ENCODE peak calls at places on chromosome 18, in seven cellular contexts. Z is PC-3, Q is upper lobe of right lung, J is BE2C, G is IMR-90, A is neural progenitor cell, C is SK-N-SH. O is an unnamed sample.
A peak's percentile ranks its signal among the peaks of the same experiment; 100 is the strongest.

GRCh38 chr18:80158365-80158764 is 49.3 kb downstream of the ADNP2 start:
- DNase-seq in A (no peak), C (no peak), J (no peak), Z (no peak), Q (no peak), G (no peak), O (no peak)

GRCh38 chr18:34909637-34910364 is 131.4 kb upstream of the MAPRE2 start:
- DNase-seq in G (peak; percentile 69), Z (no peak), A (no peak), J (no peak), Q (no peak), C (no peak), O (no peak)

GRCh38 chr18:9421788-9422329 is 53.5 kb upstream of the RALBP1 start:
- DNase-seq in A (no peak), C (no peak), J (no peak), G (no peak), Z (no peak), Q (no peak), O (no peak)

GRCh38 chr18:10453261-10453884 is 1.1 kb upstream of the APCDD1 start:
- DNase-seq in C (no peak), Q (no peak), J (no peak), Z (no peak), A (no peak), G (no peak), O (no peak)

GRCh38 chr18:66226782-66227181 is 377.1 kb downstream of the CDH19 start:
- DNase-seq in Z (peak; percentile 32), A (no peak), J (no peak), G (no peak), Q (no peak), C (no peak), O (no peak)

GRCh38 chr18:78722959-78723706 is 256.5 kb upstream of the SALL3 start:
- DNase-seq in Q (no peak), Z (no peak), C (no peak), A (no peak), G (no peak), J (no peak), O (no peak)

GRCh38 chr18:50192903-50193795 is 1.8 kb downstream of the MYO5B start:
- DNase-seq in G (no peak), Z (peak; percentile 4), C (peak; percentile 23), Q (no peak), J (no peak), A (peak; percentile 34), O (no peak)

GRCh38 chr18:27780061-27780740 is 396.7 kb downstream of the CDH2 start:
- DNase-seq in G (no peak), J (no peak), Z (no peak), A (no peak), Q (no peak), C (no peak), O (no peak)

GRCh38 chr18:10022365-10022764 is 108.5 kb downstream of the VAPA start:
- DNase-seq in Z (no peak), J (no peak), A (no peak), C (no peak), G (no peak), Q (no peak), O (no peak)

GRCh38 chr18:5627756-5628511 is 84.1 kb upstream of the EPB41L3 start:
- DNase-seq in A (no peak), J (no peak), Q (no peak), Z (no peak), C (no peak), G (no peak), O (no peak)

GRCh38 chr18:6486313-6486712 is 71.6 kb upstream of the L3MBTL4 start:
- DNase-seq in G (no peak), Q (no peak), C (no peak), A (no peak), Z (no peak), J (no peak), O (no peak)

GRCh38 chr18:49094979-49095632 is 144.3 kb upstream of the SMAD7 start:
- DNase-seq in A (no peak), Q (no peak), Z (peak; percentile 43), J (no peak), C (no peak), G (peak; percentile 92), O (no peak)

GRCh38 chr18:44700652-44701051 is 20.0 kb downstream of the SETBP1 start:
- DNase-seq in A (no peak), C (no peak), Z (no peak), J (no peak), Q (no peak), G (no peak), O (peak; percentile 44)

GRCh38 chr18:28048612-28049011 is 128.3 kb downstream of the CDH2 start:
- DNase-seq in G (no peak), C (no peak), A (no peak), Z (no peak), J (no peak), Q (no peak), O (no peak)

GRCh38 chr18:26073742-26074141 is 16.7 kb downstream of the SS18 start:
- DNase-seq in Z (peak; percentile 64), A (no peak), Q (no peak), G (no peak), C (no peak), J (no peak), O (no peak)

GRCh38 chr18:73147591-73147990 is 279.8 kb upstream of the NETO1 start:
- DNase-seq in Z (no peak), A (no peak), Q (no peak), J (no peak), G (no peak), C (no peak), O (no peak)

GRCh38 chr18:74463271-74463670 is 6.2 kb upstream of the DIPK1C start:
- DNase-seq in C (no peak), Q (no peak), J (no peak), A (no peak), G (no peak), Z (no peak), O (peak; percentile 30)

GRCh38 chr18:56162316-56162715 is 476.1 kb downstream of the TXNL1 start:
- DNase-seq in C (no peak), G (peak; percentile 33), J (no peak), Q (no peak), Z (peak; percentile 13), A (no peak), O (peak; percentile 54)

GRCh38 chr18:21894619-21895367 is 154.2 kb downstream of the MIB1 start:
- DNase-seq in J (no peak), Z (no peak), Q (no peak), G (peak; percentile 51), A (no peak), C (no peak), O (no peak)

GRCh38 chr18:45169610-45170009 is 445.7 kb upstream of the SLC14A2 start:
- DNase-seq in J (no peak), A (no peak), Z (peak; percentile 75), C (no peak), G (peak; percentile 90), Q (no peak), O (no peak)

GRCh38 chr18:7066965-7067555 is 50.5 kb downstream of the LAMA1 start:
- DNase-seq in G (peak; percentile 12), C (no peak), Q (no peak), A (no peak), J (no peak), Z (no peak), O (no peak)

GRCh38 chr18:13107074-13107473 is 111.5 kb upstream of the LDLRAD4 start:
- DNase-seq in J (no peak), Z (no peak), A (no peak), Q (no peak), G (peak; percentile 71), C (no peak), O (no peak)
- H3K36me3 ChIP-seq in J (peaks cover 13% of the 10 kb centered on the region), Z (peaks cover 63% of the 10 kb centered on the region), A (peaks cover 34% of the 10 kb centered on the region), Q (peaks cover 69% of the 10 kb centered on the region), G (peaks cover 38% of the 10 kb centered on the region), C (peaks cover 43% of the 10 kb centered on the region), O (peaks cover 40% of the 10 kb centered on the region)

GRCh38 chr18:77090546-77091200 is 41.9 kb downstream of the MBP start:
- DNase-seq in C (no peak), A (no peak), Z (no peak), Q (no peak), G (no peak), J (no peak), O (no peak)

GRCh38 chr18:77092104-77093066 is 40.2 kb downstream of the MBP start:
- DNase-seq in A (no peak), J (no peak), Q (no peak), C (no peak), Z (no peak), G (no peak), O (no peak)

GRCh38 chr18:77093067-77093430 is 39.5 kb downstream of the MBP start:
- DNase-seq in C (no peak), Z (no peak), J (no peak), G (no peak), Q (no peak), A (no peak), O (no peak)

GRCh38 chr18:77089796-77090285 is 42.7 kb downstream of the MBP start:
- DNase-seq in G (no peak), A (no peak), Q (no peak), J (no peak), C (no peak), Z (no peak), O (no peak)

DNA sequence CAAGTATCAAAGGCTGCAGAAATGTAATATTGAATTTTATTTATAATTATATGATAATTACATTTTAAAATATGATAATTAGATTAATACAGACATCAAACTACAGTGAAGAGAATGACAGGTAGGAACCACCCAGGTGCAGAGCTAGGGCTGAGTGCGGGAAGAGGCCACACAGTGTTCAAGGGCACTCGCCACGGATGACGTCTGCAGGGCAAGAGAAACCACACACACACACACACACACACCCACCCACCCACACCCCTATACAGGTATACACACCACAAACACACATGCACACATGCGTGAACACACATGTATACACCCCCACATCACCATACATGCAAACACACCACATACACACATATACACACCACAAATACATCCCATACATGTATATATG is 41.2 kb downstream of the MBP start:
- DNase-seq in G (no peak), Q (no peak), J (no peak), C (no peak), Z (no peak), A (no peak), O (no peak)
- H3K4me1 ChIP-seq in G (peaks cover 8% of the 10 kb centered on the region), Q (peaks cover 23% of the 10 kb centered on the region), J (no peaks in the 10 kb centered on the region), C (no peaks in the 10 kb centered on the region), Z (peaks cover 31% of the 10 kb centered on the region), A (peaks cover 13% of the 10 kb centered on the region), O (no peaks in the 10 kb centered on the region)

GRCh38 chr18:63736856-63737255 is 34.1 kb downstream of the SERPINB11 start:
- DNase-seq in C (no peak), Z (peak; percentile 84), Q (no peak), G (peak; percentile 41), J (no peak), A (no peak), O (no peak)

GRCh38 chr18:63747006-63747405 is 28.2 kb upstream of the SERPINB7 start:
- DNase-seq in Q (no peak), A (no peak), C (no peak), G (no peak), J (no peak), Z (no peak), O (no peak)

GRCh38 chr18:63741769-63742168 is 33.4 kb upstream of the SERPINB7 start:
- DNase-seq in Z (peak; percentile 81), A (no peak), G (peak; percentile 61), J (no peak), C (no peak), Q (no peak), O (peak; percentile 6)
- TF ChIP-seq CTCF in Z (peak; percentile 88), A (peak; percentile 41), G (peak; percentile 75), J (no peak), C (peak; percentile 69), Q (no peak), O (peak; percentile 20)

DNA sequence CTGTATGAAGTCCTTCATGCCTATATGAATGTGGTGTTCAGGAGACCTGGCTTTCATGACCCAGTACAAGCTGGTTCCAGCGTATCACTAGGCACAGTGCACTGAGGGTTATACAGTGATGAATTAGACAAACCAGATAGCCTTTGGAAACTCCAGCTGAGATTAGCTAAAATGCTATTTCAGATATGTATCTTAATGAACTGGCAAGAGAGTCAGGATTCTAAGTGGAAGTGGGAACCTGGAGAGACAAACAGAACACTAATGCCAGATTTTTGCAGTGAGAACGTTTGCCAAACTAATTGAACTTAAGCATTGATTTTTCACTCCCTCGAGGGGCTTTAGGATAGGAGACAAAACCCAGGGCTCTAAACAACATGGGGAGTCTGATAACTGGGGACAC is 66.1 kb upstream of the EMILIN2 start:
- DNase-seq in Q (no peak), G (no peak), C (peak; percentile 15), A (no peak), Z (no peak), J (no peak), O (no peak)
- H3K36me3 ChIP-seq in Q (peaks cover 89% of the 10 kb centered on the region), G (peaks cover 26% of the 10 kb centered on the region), C (peaks cover 55% of the 10 kb centered on the region), A (peaks cover 11% of the 10 kb centered on the region), Z (peaks cover 41% of the 10 kb centered on the region), J (no peaks in the 10 kb centered on the region), O (peaks cover 50% of the 10 kb centered on the region)

O was measured in cardiac muscle cell.